ENCODE peak calls at places on chromosomes 2 and 18, in ten cellular contexts. H is sigmoid colon, N is A673, D is uterus, M is ovary, Z is cardiac muscle cell, B is neural progenitor cell, W is IMR-90, R is body of pancreas, J is astrocyte. L is an unnamed sample.
A peak's percentile ranks its signal among the peaks of the same experiment; 100 is the strongest.

GRCh38 chr2:224180810-224181209 is 141.7 kb upstream of the SERPINE2 start:
- DNase-seq in H (no peak), N (no peak), D (peak; percentile 38), M (no peak), Z (no peak), B (no peak), W (no peak), R (no peak), J (no peak), L (no peak)

GRCh38 chr18:26655614-26656400 is 107.5 kb upstream of the KCTD1 start:
- DNase-seq in H (peak; percentile 79), N (peak; percentile 13), D (peak; percentile 59), M (peak; percentile 57), Z (peak; percentile 63), B (peak; percentile 76), W (peak; percentile 11), R (peak; percentile 73), J (peak; percentile 29), L (no peak)

GRCh38 chr2:83686863-83687262 is 772.2 kb downstream of the SUCLG1 start:
- DNase-seq in H (no peak), N (no peak), D (no peak), M (no peak), Z (no peak), B (no peak), W (no peak), R (no peak), J (no peak), L (no peak)

GRCh38 chr2:119137502-119137901 is 21.0 kb downstream of the C1QL2 start:
- DNase-seq in H (no peak), N (no peak), D (no peak), M (no peak), Z (no peak), B (no peak), W (no peak), R (no peak), J (no peak), L (no peak)

GRCh38 chr2:119372778-119373568 is 6.2 kb downstream of the DBI start:
- DNase-seq in H (no peak), N (no peak), D (no peak), M (no peak), Z (no peak), B (no peak), W (no peak), R (no peak), J (no peak), L (no peak)

GRCh38 chr2:100706249-100706648 is 113.7 kb upstream of the NPAS2 start:
- DNase-seq in H (no peak), N (no peak), D (no peak), M (no peak), Z (no peak), B (no peak), W (no peak), R (no peak), J (no peak), L (no peak)

GRCh38 chr2:10285578-10286198 is 17.0 kb upstream of the HPCAL1 start:
- DNase-seq in H (peak; percentile 92), N (no peak), D (peak; percentile 57), M (no peak), Z (peak; percentile 48), B (no peak), W (peak; percentile 34), R (peak; percentile 87), J (no peak), L (no peak)

GRCh38 chr2:23135481-23136100 is 249.4 kb upstream of the KLHL29 start:
- DNase-seq in H (no peak), N (no peak), D (peak; percentile 61), M (no peak), Z (no peak), B (peak; percentile 21), W (no peak), R (no peak), J (no peak), L (peak; percentile 10)

DNA sequence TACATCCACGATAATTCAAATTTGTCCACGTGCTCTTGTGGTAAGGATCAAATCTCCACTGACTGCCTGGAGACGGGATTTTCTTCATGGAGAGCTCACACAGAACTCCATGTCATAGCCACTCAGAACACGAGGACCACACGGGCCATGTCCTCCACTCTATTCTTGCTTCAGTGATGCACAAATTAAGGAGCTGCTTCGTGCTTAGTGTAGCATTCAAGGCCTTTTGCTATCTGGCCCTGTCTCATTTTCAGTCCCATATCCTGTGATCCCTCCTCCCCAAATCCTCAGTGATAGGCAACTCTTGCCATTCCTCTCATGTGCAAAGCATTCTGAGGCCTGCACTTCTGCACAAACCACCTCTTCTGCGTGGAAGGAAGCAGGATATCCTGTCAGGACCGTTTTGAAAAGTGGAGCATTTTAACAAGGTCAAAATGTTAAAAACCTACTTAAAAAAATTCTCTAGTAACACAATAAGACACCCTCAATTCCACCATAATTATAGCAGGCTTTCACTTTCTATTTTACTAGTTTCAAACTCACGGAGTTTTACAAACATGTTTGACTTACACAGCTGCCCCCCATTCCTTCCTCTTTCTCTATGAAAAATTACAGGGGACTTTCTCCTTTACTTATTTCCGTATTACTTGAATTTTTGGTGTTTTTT is 35.2 kb downstream of the ST3GAL5 start:
- DNase-seq in H (no peak), N (no peak), D (no peak), M (no peak), Z (no peak), B (no peak), W (no peak), R (no peak), J (no peak), L (no peak)
- H3K4me3 ChIP-seq in H (no peak overlapping the region), N (no peak overlapping the region), D (no peak overlapping the region), M (no peak overlapping the region), Z (no peak overlapping the region), B (no peak overlapping the region), W (no peak overlapping the region), R (no peak overlapping the region), J (no peak overlapping the region), L (no peak overlapping the region)

GRCh38 chr18:65938592-65939372 is 188.0 kb downstream of the CDH7 start:
- DNase-seq in H (no peak), N (peak; percentile 91), D (no peak), M (no peak), Z (peak; percentile 13), B (peak; percentile 28), W (no peak), R (peak; percentile 50), J (peak; percentile 2), L (no peak)
- TF ChIP-seq CTCF in H (no peak), N (peak; percentile 79), D (no peak), M (no peak), Z (peak; percentile 10), B (peak; percentile 50), W (no peak), R (peak; percentile 36), J (peak; percentile 31), L (peak; percentile 42)

GRCh38 chr2:47536696-47537095 is 133.7 kb downstream of the MSH2 start:
- DNase-seq in H (no peak), N (no peak), D (no peak), M (no peak), Z (no peak), B (no peak), W (no peak), R (no peak), J (peak; percentile 62), L (no peak)

GRCh38 chr2:47539228-47539627 is 136.3 kb downstream of the MSH2 start:
- DNase-seq in H (no peak), N (no peak), D (no peak), M (no peak), Z (no peak), B (no peak), W (no peak), R (no peak), J (no peak), L (no peak)

GRCh38 chr2:47535991-47536390 is 133.0 kb downstream of the MSH2 start:
- DNase-seq in H (no peak), N (no peak), D (no peak), M (no peak), Z (no peak), B (no peak), W (no peak), R (no peak), J (peak; percentile 10), L (no peak)

DNA sequence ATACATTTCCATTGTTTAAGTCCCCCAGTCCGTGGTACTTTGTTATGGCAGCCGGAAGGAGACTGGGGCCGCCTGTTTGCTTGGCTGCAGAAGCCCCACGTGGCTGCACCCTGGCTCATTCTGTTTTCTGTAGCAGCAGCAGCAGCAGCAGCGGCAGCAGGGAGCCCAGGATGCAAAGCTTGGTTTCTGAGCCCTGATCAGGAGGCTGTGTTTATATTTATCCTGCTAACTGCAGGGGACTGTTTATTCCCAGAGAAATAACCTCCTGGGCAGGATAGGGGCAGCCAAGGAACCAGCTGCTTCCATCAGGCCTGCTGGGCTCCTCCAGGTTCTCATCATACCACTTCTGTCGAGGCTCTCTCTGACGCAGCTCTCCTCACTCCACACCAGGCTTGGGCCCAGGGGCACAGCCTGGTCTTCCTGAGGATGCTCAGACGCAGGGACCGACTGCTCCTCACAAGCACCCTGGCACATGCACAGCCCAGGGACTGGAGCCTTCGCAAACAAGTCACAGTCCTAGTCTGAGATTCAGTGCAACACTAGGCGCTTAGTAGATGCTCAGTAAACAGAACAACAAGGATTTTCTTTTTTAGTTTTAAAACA is 139.0 kb downstream of the MSH2 start:
- DNase-seq in H (peak; percentile 41), N (no peak), D (no peak), M (no peak), Z (no peak), B (no peak), W (peak; percentile 18), R (no peak), J (no peak), L (no peak)
- H3K36me3 ChIP-seq in H (no peaks in the 10 kb centered on the region), N (no peaks in the 10 kb centered on the region), D (no peaks in the 10 kb centered on the region), M (no peaks in the 10 kb centered on the region), Z (no peaks in the 10 kb centered on the region), B (no peaks in the 10 kb centered on the region), W (no peaks in the 10 kb centered on the region), R (no peaks in the 10 kb centered on the region), J (no peaks in the 10 kb centered on the region), L (no peaks in the 10 kb centered on the region)

GRCh38 chr2:43174368-43175186 is 51.8 kb downstream of the ZFP36L2 start:
- DNase-seq in H (no peak), N (no peak), D (no peak), M (no peak), Z (peak; percentile 23), B (no peak), W (no peak), R (no peak), J (no peak), L (no peak)
- H3K4me3 ChIP-seq in H (no peak overlapping the region), N (no peak overlapping the region), D (no peak overlapping the region), M (no peak overlapping the region), Z (no peak overlapping the region), B (no peak overlapping the region), W (no peak overlapping the region), R (no peak overlapping the region), J (no peak overlapping the region), L (no peak overlapping the region)